ENCODE peak calls at places on chromosomes 6 and 20, in ten cellular contexts. R is CD8-positive, alpha-beta memory T cell; T is IMR-90; F is NT2/D1; N is H9; D is CD4-positive, CD25-positive, alpha-beta regulatory T cell; H is naive thymus-derived CD4-positive, alpha-beta T cell; L is pancreas; I is fibroblast of lung; Z is PC-3. P is an unnamed sample. For H3K9me3, the result is how much of the 10 kb centered on the place peaks cover.

GRCh38 chr20:10551732-10552724 is 116.9 kb downstream of the SLX4IP start:
- DNase-seq in Z (no peak), I (no peak), N (peak), F (peak), H (peak), R (no peak), T (no peak), D (no peak), L (no peak), P (no peak)

GRCh38 chr20:50321797-50322480 is 131.3 kb downstream of the CEBPB start:
- DNase-seq in I (peak), H (no peak), Z (no peak), L (no peak), D (no peak), R (no peak), F (no peak), N (no peak), T (peak), P (no peak)

GRCh38 chr6:52642381-52642780 is 28.5 kb upstream of the TMEM14A start:
- DNase-seq in Z (no peak), L (no peak), H (no peak), F (no peak), I (no peak), D (no peak), R (no peak), N (no peak), T (no peak), P (no peak)

GRCh38 chr20:17833036-17833674 is 133.4 kb downstream of the BANF2 start:
- DNase-seq in R (no peak), I (peak), L (no peak), F (no peak), D (no peak), H (no peak), Z (peak), N (no peak), T (peak), P (no peak)

GRCh38 chr20:32247957-32248497 is 29.4 kb upstream of the KIF3B start:
- DNase-seq in L (no peak), F (no peak), I (no peak), H (no peak), T (no peak), Z (no peak), D (no peak), N (no peak), R (no peak), P (no peak)

GRCh38 chr6:75230484-75231325 is 12.9 kb downstream of the COX7A2 start:
- DNase-seq in N (no peak), I (peak), Z (peak), L (no peak), D (no peak), F (no peak), R (no peak), T (peak), H (no peak), P (no peak)

GRCh38 chr6:5746392-5747140 is 260.2 kb downstream of the NRN1 start:
- DNase-seq in I (no peak), N (peak), Z (peak), H (no peak), R (no peak), F (peak), T (no peak), L (no peak), D (no peak), P (no peak)

GRCh38 chr20:31670371-31671228 is 32.9 kb downstream of the COX4I2 start:
- DNase-seq in I (peak), Z (no peak), D (no peak), H (no peak), F (no peak), N (no peak), R (no peak), T (peak), L (peak), P (no peak)

GRCh38 chr20:20548527-20549266 is 163.7 kb downstream of the RALGAPA2 start:
- DNase-seq in R (no peak), Z (peak), L (no peak), T (no peak), F (no peak), N (no peak), H (no peak), D (no peak), I (no peak), P (no peak)

GRCh38 chr20:47727909-47728361 is 57.3 kb downstream of the SULF2 start:
- DNase-seq in D (no peak), T (no peak), L (no peak), H (peak), F (no peak), N (no peak), Z (no peak), R (no peak), I (no peak), P (no peak)

GRCh38 chr6:155349956-155350355 is 35.7 kb upstream of the TFB1M start:
- DNase-seq in Z (no peak), D (no peak), T (no peak), I (no peak), L (no peak), R (no peak), F (no peak), N (no peak), H (no peak), P (no peak)
- H3K9me3 ChIP-seq in Z (under half), D (under half), T (under half), I (under half), L (under half), R (under half), F (under half), N (under half), H (under half), P (under half)

DNA sequence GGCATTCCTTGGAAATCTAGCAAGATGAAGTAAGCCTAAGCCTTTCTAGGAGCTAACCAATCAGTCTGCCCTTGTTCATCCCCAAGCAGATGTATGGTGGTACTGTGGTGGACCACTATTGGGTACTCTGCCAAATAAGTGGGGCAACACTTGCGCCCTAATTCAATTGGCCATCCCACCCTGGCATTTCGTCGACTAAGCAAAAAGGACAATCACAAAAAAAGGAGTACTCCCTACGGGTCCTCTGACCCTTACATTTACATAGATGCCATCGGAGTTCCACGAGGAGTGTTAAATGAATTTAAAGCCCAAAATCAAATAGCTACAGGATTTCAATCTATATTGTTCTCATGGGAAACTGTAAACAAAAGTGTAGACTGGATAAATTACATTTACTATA is 19.5 kb downstream of the CHD6 start:
- DNase-seq in Z (no peak), F (no peak), D (no peak), H (no peak), N (no peak), T (no peak), I (no peak), L (no peak), R (no peak), P (no peak)
- H3K9me3 ChIP-seq in Z (under half), F (half or more), D (half or more), H (half or more), N (under half), T (under half), I (under half), L (under half), R (under half), P (under half)

GRCh38 chr6:118580585-118581419 is 32.7 kb downstream of the PLN start:
- DNase-seq in Z (peak), N (peak), T (peak), D (no peak), H (no peak), F (peak), R (peak), I (peak), L (no peak), P (no peak)

GRCh38 chr6:118578617-118579016 is 30.5 kb downstream of the PLN start:
- DNase-seq in F (no peak), H (no peak), N (no peak), I (no peak), D (no peak), Z (no peak), R (no peak), L (no peak), T (no peak), P (no peak)

GRCh38 chr6:118581489-118581959 is 33.4 kb downstream of the PLN start:
- DNase-seq in N (no peak), I (peak), L (no peak), H (no peak), T (peak), F (no peak), R (no peak), Z (peak), D (no peak), P (no peak)

GRCh38 chr6:118579786-118580185 is 31.7 kb downstream of the PLN start:
- DNase-seq in D (no peak), F (no peak), I (no peak), T (no peak), R (no peak), L (no peak), Z (no peak), N (peak), H (no peak), P (no peak)

DNA sequence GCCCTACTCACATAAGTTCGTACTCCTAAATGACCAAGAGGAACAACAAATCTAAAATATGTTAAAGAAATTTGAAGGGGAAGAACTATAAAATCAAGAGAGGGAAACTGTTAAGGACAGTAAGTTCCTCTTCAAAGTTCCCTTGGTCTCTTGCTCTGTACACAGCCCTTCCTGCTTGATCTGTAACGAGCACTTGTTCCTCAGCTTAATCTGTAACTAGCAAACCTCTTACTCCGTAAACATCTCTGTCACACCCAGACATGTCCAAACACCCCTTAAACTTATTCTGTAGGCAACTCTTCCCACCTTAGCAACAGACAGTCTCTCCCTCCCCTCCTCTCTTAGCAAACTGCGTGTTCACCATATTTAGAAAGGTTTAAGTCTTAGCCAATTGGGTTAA is 29.9 kb downstream of the PLN start:
- DNase-seq in D (no peak), R (no peak), F (no peak), Z (no peak), T (no peak), L (no peak), N (no peak), H (no peak), I (no peak), P (no peak)
- H3K9me3 ChIP-seq in D (under half), R (under half), F (half or more), Z (under half), T (under half), L (under half), N (under half), H (half or more), I (under half), P (under half)

GRCh38 chr20:56004611-56005388 is 519 bp downstream of the CBLN4 start:
- DNase-seq in Z (no peak), R (no peak), T (no peak), I (no peak), D (no peak), F (no peak), H (no peak), N (peak), L (peak), P (no peak)
- H3K9me3 ChIP-seq in Z (under half), R (under half), T (under half), I (under half), D (under half), F (under half), H (under half), N (under half), L (under half), P (under half)

DNA sequence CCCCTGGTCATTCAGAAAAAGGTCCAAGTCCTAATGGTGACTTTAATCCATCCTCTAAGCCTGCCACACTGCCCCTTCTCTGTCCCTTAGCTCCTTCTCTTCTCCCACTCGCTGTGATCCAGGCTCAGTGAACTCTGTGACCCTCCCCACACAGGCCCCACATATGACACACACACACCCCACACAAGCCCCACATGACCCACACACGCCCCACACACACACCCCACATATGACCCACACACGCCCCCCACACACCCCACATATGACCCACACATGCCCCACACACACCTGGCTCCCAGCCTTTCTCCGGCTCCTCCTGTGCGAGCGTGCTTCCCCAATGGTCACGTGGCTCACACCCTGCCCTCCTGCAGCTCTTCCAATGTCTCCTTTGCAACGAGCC is 528.4 kb upstream of the AGPAT4 start:
- DNase-seq in H (no peak), F (no peak), Z (no peak), R (no peak), N (no peak), L (no peak), I (no peak), T (no peak), D (no peak), P (no peak)
- H3K9me3 ChIP-seq in H (under half), F (under half), Z (under half), R (under half), N (under half), L (under half), I (under half), T (under half), D (under half), P (under half)

DNA sequence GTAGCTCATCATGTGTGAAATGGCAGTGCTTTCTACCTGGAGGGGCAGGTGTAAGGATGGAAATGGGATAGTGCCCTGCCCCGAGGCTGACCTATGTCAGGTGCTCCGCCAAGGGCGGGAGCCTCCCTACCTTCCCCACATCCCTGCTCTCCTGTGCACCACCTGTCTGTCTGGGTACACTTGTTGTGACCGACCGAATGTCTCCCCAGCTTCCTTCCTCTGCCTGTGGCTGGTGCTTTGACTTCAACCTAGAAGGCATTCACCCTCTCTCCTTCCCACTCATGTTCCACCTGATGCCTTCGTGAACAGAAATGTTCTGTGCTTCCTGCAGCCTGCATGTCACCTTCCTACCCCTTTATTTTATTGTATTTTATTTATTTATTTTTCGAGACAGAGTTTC is 114.8 kb downstream of the SCML4 start:
- DNase-seq in T (no peak), N (no peak), H (no peak), D (no peak), R (no peak), L (no peak), Z (no peak), I (no peak), F (no peak), P (no peak)
- H3K9me3 ChIP-seq in T (under half), N (under half), H (under half), D (under half), R (under half), L (under half), Z (under half), I (under half), F (under half), P (under half)

GRCh38 chr6:170128346-170128745 is 162.5 kb downstream of the DLL1 start:
- DNase-seq in Z (no peak), H (no peak), L (peak), D (no peak), T (no peak), N (no peak), F (no peak), I (no peak), R (no peak), P (no peak)
- H3K9me3 ChIP-seq in Z (under half), H (under half), L (under half), D (under half), T (under half), N (under half), F (under half), I (under half), R (under half), P (under half)

GRCh38 chr20:56234110-56234509 is 14.4 kb upstream of the MC3R start:
- DNase-seq in N (no peak), Z (no peak), H (no peak), F (no peak), L (no peak), I (no peak), D (no peak), T (no peak), R (no peak), P (no peak)

GRCh38 chr20:56237337-56237736 is 11.2 kb upstream of the MC3R start:
- DNase-seq in F (no peak), D (no peak), Z (no peak), H (no peak), I (no peak), R (no peak), L (no peak), T (no peak), N (no peak), P (no peak)
- H3K9me3 ChIP-seq in F (under half), D (under half), Z (under half), H (under half), I (under half), R (under half), L (under half), T (under half), N (half or more), P (under half)

GRCh38 chr20:37454636-37455035 is 66.4 kb upstream of the NNAT start:
- DNase-seq in T (no peak), Z (no peak), D (no peak), L (no peak), H (no peak), N (no peak), F (no peak), R (no peak), I (no peak), P (no peak)
- H3K9me3 ChIP-seq in T (under half), Z (under half), D (under half), L (under half), H (under half), N (under half), F (under half), R (under half), I (under half), P (under half)